ENCODE peak calls at places on chromosomes 12 and 14, in six cellular contexts. B is choroid plexus epithelial cell, W is bronchial epithelial cell, T is aorta, Y is retinal pigment epithelial cell, V is lower lobe of right lung. Q is an unnamed sample.

GRCh38 chr12:76035045-76035444 is 3.5 kb upstream of the PHLDA1 start:
- DNase-seq in T (no peak), B (no peak), W (no peak), Y (no peak), V (no peak), Q (no peak)

GRCh38 chr12:128715485-128715884 is 108.3 kb downstream of the SLC15A4 start:
- DNase-seq in Y (no peak), W (no peak), T (no peak), V (no peak), B (no peak), Q (no peak)

GRCh38 chr14:75539562-75540478 is 17.6 kb downstream of the BATF start:
- DNase-seq in T (no peak), W (no peak), V (no peak), B (no peak), Y (no peak), Q (no peak)

GRCh38 chr12:11758838-11759509 is 109.5 kb downstream of the ETV6 start:
- DNase-seq in W (no peak), V (no peak), T (peak; percentile 74), B (peak; percentile 67), Y (no peak), Q (no peak)

GRCh38 chr12:3041558-3042164 is 35.5 kb upstream of the TSPAN9 start:
- DNase-seq in Y (no peak), B (peak; percentile 88), W (peak; percentile 67), T (peak; percentile 72), V (no peak), Q (no peak)

GRCh38 chr12:45988259-45988658 is 2.1 kb downstream of the SCAF11 start:
- DNase-seq in W (peak; percentile 69), B (peak; percentile 48), T (no peak), Y (no peak), V (no peak), Q (no peak)

GRCh38 chr14:38209572-38210159 is 2.0 kb downstream of the SSTR1 start:
- DNase-seq in T (no peak), B (no peak), V (peak; percentile 43), Y (no peak), W (no peak), Q (no peak)

GRCh38 chr12:68856510-68856909 is 48.5 kb downstream of the MDM2 start:
- DNase-seq in V (no peak), W (no peak), B (no peak), Y (no peak), T (no peak), Q (no peak)

GRCh38 chr12:21330682-21331253 is 3.9 kb downstream of the SLCO1A2 start:
- DNase-seq in Y (no peak), T (no peak), V (no peak), W (no peak), B (peak; percentile 21), Q (no peak)

GRCh38 chr12:98901189-98901588 is 256.1 kb downstream of the APAF1 start:
- DNase-seq in T (no peak), B (peak; percentile 10), V (no peak), Y (no peak), W (no peak), Q (no peak)

GRCh38 chr14:91375748-91376452 is 41.7 kb downstream of the CCDC88C start:
- DNase-seq in B (no peak), T (no peak), V (no peak), Y (no peak), W (no peak), Q (no peak)

GRCh38 chr12:11797317-11797913 is 147.9 kb downstream of the ETV6 start:
- DNase-seq in V (no peak), T (peak; percentile 81), Y (peak; percentile 75), B (peak; percentile 90), W (no peak), Q (peak; percentile 83)

DNA sequence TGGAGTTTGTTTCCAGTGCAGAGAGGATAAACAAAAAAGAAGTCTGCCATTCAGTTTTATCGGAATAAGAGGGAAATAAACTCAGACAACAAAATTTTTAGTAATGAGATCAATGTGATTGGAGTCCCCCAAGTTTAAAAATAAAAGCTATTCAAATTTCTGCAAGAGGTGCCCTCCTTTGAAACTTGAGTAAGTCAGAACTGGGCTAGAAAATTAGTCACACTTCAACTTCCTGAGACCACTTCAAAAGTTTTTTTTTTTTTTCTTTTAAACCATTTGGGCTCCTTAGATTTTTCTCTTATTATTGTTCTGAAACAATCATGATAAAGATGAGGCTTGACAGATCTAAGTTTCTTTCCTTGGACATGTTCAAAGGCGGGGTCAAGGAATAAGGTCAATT is 3.2 kb downstream of the DACT1 start:
- DNase-seq in Y (no peak), B (no peak), W (no peak), T (no peak), V (no peak), Q (no peak)
- H3K4me3 ChIP-seq in Y (no peak overlapping the region), B (no peak overlapping the region), W (no peak overlapping the region), T (no peak overlapping the region), V (no peak overlapping the region), Q (no peak overlapping the region)

GRCh38 chr12:16606117-16606200 is at the start of gene LMO3:
- DNase-seq in T (no peak), W (no peak), V (no peak), Y (no peak), B (no peak), Q (no peak)

GRCh38 chr12:16603265-16603915 is 2.6 kb downstream of the LMO3 start:
- DNase-seq in B (no peak), Y (no peak), W (peak; percentile 61), T (no peak), V (no peak), Q (no peak)

GRCh38 chr12:16605666-16606116 is 271 bp downstream of the LMO3 start:
- DNase-seq in B (peak; percentile 14), V (peak; percentile 49), Y (no peak), T (no peak), W (peak; percentile 43), Q (no peak)

GRCh38 chr12:16603916-16604575 is 1.9 kb downstream of the LMO3 start:
- DNase-seq in T (no peak), V (no peak), Y (no peak), W (peak; percentile 35), B (no peak), Q (no peak)

DNA sequence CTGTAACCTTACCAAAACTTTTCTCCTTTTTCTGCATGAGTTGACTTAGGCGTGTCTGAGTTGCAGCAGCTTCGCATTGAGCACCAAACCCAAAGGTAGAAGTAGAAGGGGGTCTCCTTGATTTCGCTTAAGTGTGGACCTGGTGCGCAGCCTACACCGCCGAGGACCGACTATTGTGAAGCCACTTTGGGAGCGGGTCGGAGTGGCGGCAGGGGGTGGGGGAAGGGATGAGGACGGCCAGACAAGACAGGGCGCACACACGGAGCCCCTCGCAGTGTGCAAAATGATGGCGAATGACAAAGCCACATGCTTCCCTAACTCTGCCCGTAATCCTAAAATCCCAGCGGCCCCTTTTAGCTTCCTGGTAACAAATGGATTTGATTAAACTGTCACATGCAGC is 1.1 kb downstream of the LMO3 start:
- DNase-seq in W (peak; percentile 27), Y (no peak), V (peak; percentile 48), B (no peak), T (no peak), Q (no peak)
- H3K4me3 ChIP-seq in W (peak overlapping the region; percentile 60), Y (peak overlapping the region; percentile 69), V (peak overlapping the region; percentile 56), B (no peak overlapping the region), T (peak overlapping the region; percentile 80), Q (peak overlapping the region; percentile 70)

GRCh38 chr12:6786416-6787094 is 2.8 kb upstream of the CD4 start:
- DNase-seq in Y (no peak), T (no peak), V (no peak), B (no peak), W (no peak), Q (no peak)
- H3K4me3 ChIP-seq in Y (no peak overlapping the region), T (no peak overlapping the region), V (no peak overlapping the region), B (no peak overlapping the region), W (no peak overlapping the region), Q (no peak overlapping the region)

GRCh38 chr12:52073531-52073950 is 3.8 kb downstream of the ATG101 start:
- DNase-seq in Y (no peak), W (no peak), T (no peak), B (no peak), V (no peak), Q (no peak)

GRCh38 chr12:52070243-52070925 is 606 bp downstream of the ATG101 start:
- DNase-seq in T (no peak), B (no peak), W (no peak), Y (no peak), V (no peak), Q (no peak)

GRCh38 chr12:52066346-52067080 is 3.3 kb upstream of the ATG101 start:
- DNase-seq in B (no peak), Y (no peak), W (no peak), T (no peak), V (no peak), Q (no peak)

GRCh38 chr12:52067081-52067374 is 2.8 kb upstream of the ATG101 start:
- DNase-seq in B (no peak), Y (no peak), T (no peak), W (no peak), V (no peak), Q (no peak)

GRCh38 chr12:52069410-52070242 is at the start of gene ATG101:
- DNase-seq in B (peak; percentile 98), V (peak; percentile 93), Y (peak; percentile 88), T (peak; percentile 95), W (peak; percentile 84), Q (peak; percentile 96)
- H3K4me3 ChIP-seq in B (peak within 1 kb of the TSS; percentile 99), V (peak within 1 kb of the TSS; percentile 94), Y (peak within 1 kb of the TSS; percentile 97), T (peak within 1 kb of the TSS; percentile 82), W (peak within 1 kb of the TSS; percentile 89), Q (peak within 1 kb of the TSS; percentile 90)

Q was measured in coronary artery.